ENCODE peak calls at places on chromosomes 12 and 14, in five cellular contexts. H, Z, L, I and N are unnamed samples.

GRCh38 chr14:101232340-101233015 is 328.8 kb upstream of the DIO3 start:
- DNase-seq in H (no peak), I (no peak), Z (no peak), L (no peak), N (no peak)

GRCh38 chr12:9943244-9943643 is 11.1 kb upstream of the CLEC2A start:
- DNase-seq in L (no peak), Z (no peak), I (no peak), H (no peak), N (no peak)

GRCh38 chr12:70823182-70823976 is 97.2 kb downstream of the PTPRR start:
- DNase-seq in I (no peak), L (no peak), H (peak; percentile 34), Z (no peak), N (no peak)

GRCh38 chr12:81377771-81378170 is 299.9 kb downstream of the ACSS3 start:
- DNase-seq in H (no peak), I (no peak), Z (no peak), L (no peak), N (no peak)

GRCh38 chr14:67541448-67542387 is 8.6 kb downstream of the PLEKHH1 start:
- DNase-seq in H (no peak), Z (no peak), I (no peak), L (no peak), N (no peak)

GRCh38 chr12:59708059-59708458 is 112.2 kb downstream of the SLC16A7 start:
- DNase-seq in L (no peak), H (peak; percentile 79), I (peak; percentile 49), Z (no peak), N (peak; percentile 25)

GRCh38 chr14:99821519-99822165 is 28.4 kb downstream of the EML1 start:
- DNase-seq in Z (peak; percentile 58), I (peak; percentile 78), L (peak; percentile 84), H (peak; percentile 71), N (no peak)

GRCh38 chr12:32353540-32353939 is 45.8 kb upstream of the FGD4 start:
- DNase-seq in Z (no peak), H (no peak), L (no peak), I (no peak), N (no peak)

GRCh38 chr12:82635263-82635662 is 51.4 kb upstream of the TMTC2 start:
- DNase-seq in I (no peak), H (no peak), Z (no peak), L (no peak), N (no peak)

GRCh38 chr14:33499687-33500086 is 451.2 kb downstream of the EGLN3 start:
- DNase-seq in Z (no peak), I (no peak), L (no peak), H (no peak), N (no peak)

GRCh38 chr14:72518809-72519377 is 375.0 kb downstream of the DPF3 start:
- DNase-seq in H (no peak), L (no peak), Z (no peak), I (no peak), N (no peak)

GRCh38 chr12:41013921-41014642 is 174.0 kb upstream of the PDZRN4 start:
- DNase-seq in L (no peak), Z (no peak), I (no peak), H (no peak), N (no peak)

GRCh38 chr12:1329784-1330474 is 264.5 kb downstream of the FBXL14 start:
- DNase-seq in I (no peak), H (no peak), L (no peak), Z (no peak), N (no peak)

GRCh38 chr12:53726946-53727309 is 324 bp downstream of the CALCOCO1 start:
- DNase-seq in I (no peak), Z (no peak), L (no peak), H (peak; percentile 17), N (no peak)

GRCh38 chr12:5259523-5259922 is 172.4 kb upstream of the NTF3 start:
- DNase-seq in I (no peak), H (no peak), Z (no peak), L (no peak), N (no peak)

GRCh38 chr12:100138048-100138907 is 4.4 kb downstream of the BLTP3B start:
- DNase-seq in H (peak; percentile 45), I (peak; percentile 20), L (no peak), Z (no peak), N (no peak)

GRCh38 chr14:77052281-77053044 is 24.0 kb upstream of the IRF2BPL start:
- DNase-seq in I (no peak), Z (no peak), L (no peak), H (peak; percentile 36), N (no peak)

GRCh38 chr12:102888511-102888910 is 28.5 kb downstream of the PAH start:
- DNase-seq in I (no peak), Z (no peak), L (no peak), H (no peak), N (no peak)

GRCh38 chr12:115264605-115265004 is 580.6 kb upstream of the TBX3 start:
- DNase-seq in L (no peak), I (no peak), H (no peak), Z (no peak), N (no peak)

GRCh38 chr12:81369175-81369574 is 291.3 kb downstream of the ACSS3 start:
- DNase-seq in I (no peak), Z (no peak), L (no peak), H (no peak), N (no peak)

GRCh38 chr12:115599251-115599811 is 678.2 kb downstream of the MED13L start:
- DNase-seq in I (peak; percentile 70), H (no peak), L (no peak), Z (no peak), N (no peak)

GRCh38 chr14:76615331-76615730 is 145.9 kb upstream of the VASH1 start:
- DNase-seq in I (no peak), H (no peak), Z (no peak), L (no peak), N (no peak)

GRCh38 chr12:79725987-79726386 is 35.2 kb upstream of the PAWR start:
- DNase-seq in L (peak; percentile 36), Z (peak; percentile 48), I (peak; percentile 64), H (peak; percentile 91), N (no peak)

GRCh38 chr12:76698316-76698715 is 65.6 kb upstream of the ZDHHC17 start:
- DNase-seq in L (no peak), H (peak; percentile 16), I (no peak), Z (no peak), N (no peak)

GRCh38 chr12:85423947-85424346 is 143.9 kb downstream of the ALX1 start:
- DNase-seq in L (no peak), H (no peak), I (no peak), Z (no peak), N (no peak)

GRCh38 chr12:125652689-125653088 is 587.5 kb downstream of the AACS start:
- DNase-seq in H (no peak), L (no peak), I (no peak), Z (no peak), N (no peak)

GRCh38 chr12:127613056-127613455 is 653.9 kb upstream of the TMEM132C start:
- DNase-seq in I (no peak), L (no peak), H (peak; percentile 26), Z (no peak), N (no peak)

GRCh38 chr14:98924046-98924445 is 348.0 kb downstream of the BCL11B start:
- DNase-seq in L (no peak), Z (no peak), I (no peak), H (no peak), N (no peak)